ENCODE peak calls at places on chromosome 14, in seven cellular contexts. One of them, this sample, is unnamed.

GRCh38 chr14:55430024-55430690 is 10.3 kb downstream of the TBPL2 start:
- DNase-seq in neuronal stem cell: no peak
- DNase-seq in stomach: no peak
- DNase-seq in breast epithelium: no peak
- DNase-seq in pancreas: no peak
- DNase-seq in Caco-2: peak; percentile 49
- DNase-seq in ascending aorta: peak; percentile 68
- DNase-seq in this sample: peak; percentile 36

GRCh38 chr14:57732886-57733285 is 133.0 kb downstream of the SLC35F4 start:
- DNase-seq in neuronal stem cell: no peak
- DNase-seq in stomach: peak; percentile 31
- DNase-seq in breast epithelium: no peak
- DNase-seq in pancreas: no peak
- DNase-seq in Caco-2: no peak
- DNase-seq in ascending aorta: no peak
- DNase-seq in this sample: no peak

GRCh38 chr14:105168496-105168978 is at the start of gene JAG2:
- DNase-seq in neuronal stem cell: peak; percentile 27
- DNase-seq in stomach: peak; percentile 67
- DNase-seq in breast epithelium: no peak
- DNase-seq in pancreas: peak; percentile 74
- DNase-seq in Caco-2: peak; percentile 70
- DNase-seq in ascending aorta: no peak
- DNase-seq in this sample: peak; percentile 79

GRCh38 chr14:75905505-75905904 is 76.3 kb downstream of the TGFB3 start:
- DNase-seq in neuronal stem cell: no peak
- DNase-seq in stomach: peak; percentile 58
- DNase-seq in breast epithelium: peak; percentile 41
- DNase-seq in pancreas: no peak
- DNase-seq in Caco-2: no peak
- DNase-seq in ascending aorta: peak; percentile 70
- DNase-seq in this sample: no peak

GRCh38 chr14:104395276-104395675 is 184.3 kb upstream of the C14orf180 start:
- DNase-seq in neuronal stem cell: no peak
- DNase-seq in stomach: peak; percentile 21
- DNase-seq in breast epithelium: no peak
- DNase-seq in pancreas: no peak
- DNase-seq in Caco-2: no peak
- DNase-seq in ascending aorta: no peak
- DNase-seq in this sample: no peak

GRCh38 chr14:88895116-88895515 is 70.7 kb downstream of the TTC8 start:
- DNase-seq in neuronal stem cell: no peak
- DNase-seq in stomach: no peak
- DNase-seq in breast epithelium: peak; percentile 31
- DNase-seq in pancreas: no peak
- DNase-seq in Caco-2: no peak
- DNase-seq in ascending aorta: no peak
- DNase-seq in this sample: peak; percentile 48

GRCh38 chr14:56331815-56332214 is 213.6 kb downstream of the PELI2 start:
- DNase-seq in neuronal stem cell: no peak
- DNase-seq in stomach: no peak
- DNase-seq in breast epithelium: no peak
- DNase-seq in pancreas: no peak
- DNase-seq in Caco-2: no peak
- DNase-seq in ascending aorta: no peak
- DNase-seq in this sample: no peak

GRCh38 chr14:83534995-83535394 is 1994.9 kb upstream of the FLRT2 start:
- DNase-seq in neuronal stem cell: no peak
- DNase-seq in stomach: no peak
- DNase-seq in breast epithelium: no peak
- DNase-seq in pancreas: no peak
- DNase-seq in Caco-2: no peak
- DNase-seq in ascending aorta: no peak
- DNase-seq in this sample: no peak

GRCh38 chr14:24013654-24014514 is 25.2 kb downstream of the DHRS4L2 start:
- DNase-seq in neuronal stem cell: peak; percentile 67
- DNase-seq in stomach: peak; percentile 44
- DNase-seq in breast epithelium: no peak
- DNase-seq in pancreas: no peak
- DNase-seq in Caco-2: peak; percentile 52
- DNase-seq in ascending aorta: no peak
- DNase-seq in this sample: no peak

GRCh38 chr14:50260511-50260910 is 29.1 kb upstream of the SOS2 start:
- DNase-seq in neuronal stem cell: no peak
- DNase-seq in stomach: no peak
- DNase-seq in breast epithelium: no peak
- DNase-seq in pancreas: no peak
- DNase-seq in Caco-2: no peak
- DNase-seq in ascending aorta: no peak
- DNase-seq in this sample: no peak

GRCh38 chr14:23399591-23399990 is 8.5 kb downstream of the MYH6 start:
- DNase-seq in neuronal stem cell: no peak
- DNase-seq in stomach: no peak
- DNase-seq in breast epithelium: no peak
- DNase-seq in pancreas: no peak
- DNase-seq in Caco-2: no peak
- DNase-seq in ascending aorta: no peak
- DNase-seq in this sample: no peak

GRCh38 chr14:32609388-32609787 is 280.3 kb downstream of the AKAP6 start:
- DNase-seq in neuronal stem cell: no peak
- DNase-seq in stomach: no peak
- DNase-seq in breast epithelium: no peak
- DNase-seq in pancreas: no peak
- DNase-seq in Caco-2: no peak
- DNase-seq in ascending aorta: no peak
- DNase-seq in this sample: no peak

GRCh38 chr14:89288114-89288513 is 128.9 kb downstream of the FOXN3 start:
- DNase-seq in neuronal stem cell: no peak
- DNase-seq in stomach: no peak
- DNase-seq in breast epithelium: no peak
- DNase-seq in pancreas: no peak
- DNase-seq in Caco-2: no peak
- DNase-seq in ascending aorta: peak; percentile 54
- DNase-seq in this sample: peak; percentile 52

GRCh38 chr14:88179725-88180124 is 143.3 kb downstream of the KCNK10 start:
- DNase-seq in neuronal stem cell: no peak
- DNase-seq in stomach: no peak
- DNase-seq in breast epithelium: no peak
- DNase-seq in pancreas: no peak
- DNase-seq in Caco-2: no peak
- DNase-seq in ascending aorta: no peak
- DNase-seq in this sample: no peak

GRCh38 chr14:89598548-89599186 is 181.6 kb upstream of the FOXN3 start:
- DNase-seq in neuronal stem cell: no peak
- DNase-seq in stomach: no peak
- DNase-seq in breast epithelium: no peak
- DNase-seq in pancreas: no peak
- DNase-seq in Caco-2: no peak
- DNase-seq in ascending aorta: no peak
- DNase-seq in this sample: peak; percentile 19

GRCh38 chr14:58465425-58465824 is 37.9 kb downstream of the KIAA0586 start:
- DNase-seq in neuronal stem cell: no peak
- DNase-seq in stomach: no peak
- DNase-seq in breast epithelium: no peak
- DNase-seq in pancreas: no peak
- DNase-seq in Caco-2: no peak
- DNase-seq in ascending aorta: no peak
- DNase-seq in this sample: no peak

GRCh38 chr14:89654998-89655397 is 238.0 kb upstream of the FOXN3 start:
- DNase-seq in neuronal stem cell: no peak
- DNase-seq in stomach: no peak
- DNase-seq in breast epithelium: no peak
- DNase-seq in pancreas: no peak
- DNase-seq in Caco-2: no peak
- DNase-seq in ascending aorta: no peak
- DNase-seq in this sample: no peak

GRCh38 chr14:67428501-67429031 is 16.6 kb upstream of the PLEK2 start:
- DNase-seq in neuronal stem cell: no peak
- DNase-seq in stomach: peak; percentile 54
- DNase-seq in breast epithelium: no peak
- DNase-seq in pancreas: no peak
- DNase-seq in Caco-2: peak; percentile 81
- DNase-seq in ascending aorta: no peak
- DNase-seq in this sample: no peak

GRCh38 chr14:96273629-96274028 is 17.6 kb downstream of the BDKRB1 start:
- DNase-seq in neuronal stem cell: no peak
- DNase-seq in stomach: no peak
- DNase-seq in breast epithelium: no peak
- DNase-seq in pancreas: no peak
- DNase-seq in Caco-2: no peak
- DNase-seq in ascending aorta: no peak
- DNase-seq in this sample: no peak

GRCh38 chr14:20801726-20802125 is 918 bp downstream of the RNASE1 start:
- DNase-seq in neuronal stem cell: no peak
- DNase-seq in stomach: peak; percentile 66
- DNase-seq in breast epithelium: peak; percentile 31
- DNase-seq in pancreas: peak; percentile 63
- DNase-seq in Caco-2: no peak
- DNase-seq in ascending aorta: no peak
- DNase-seq in this sample: no peak

GRCh38 chr14:59343585-59343984 is 121.6 kb downstream of the GPR135 start:
- DNase-seq in neuronal stem cell: no peak
- DNase-seq in stomach: no peak
- DNase-seq in breast epithelium: peak; percentile 37
- DNase-seq in pancreas: peak; percentile 24
- DNase-seq in Caco-2: no peak
- DNase-seq in ascending aorta: no peak
- DNase-seq in this sample: no peak

GRCh38 chr14:70881549-70882174 is 25.6 kb upstream of the PCNX1 start:
- DNase-seq in neuronal stem cell: no peak
- DNase-seq in stomach: no peak
- DNase-seq in breast epithelium: no peak
- DNase-seq in pancreas: no peak
- DNase-seq in Caco-2: no peak
- DNase-seq in ascending aorta: no peak
- DNase-seq in this sample: no peak

GRCh38 chr14:55356913-55357312 is 54.7 kb downstream of the ATG14 start:
- DNase-seq in neuronal stem cell: no peak
- DNase-seq in stomach: no peak
- DNase-seq in breast epithelium: no peak
- DNase-seq in pancreas: no peak
- DNase-seq in Caco-2: no peak
- DNase-seq in ascending aorta: no peak
- DNase-seq in this sample: no peak

GRCh38 chr14:54564071-54564798 is 2.7 kb upstream of the SAMD4A start:
- DNase-seq in neuronal stem cell: peak; percentile 29
- DNase-seq in stomach: no peak
- DNase-seq in breast epithelium: no peak
- DNase-seq in pancreas: no peak
- DNase-seq in Caco-2: no peak
- DNase-seq in ascending aorta: no peak
- DNase-seq in this sample: peak; percentile 65

GRCh38 chr14:90061849-90062794 is at the start of gene KCNK13:
- DNase-seq in neuronal stem cell: peak; percentile 39
- DNase-seq in stomach: no peak
- DNase-seq in breast epithelium: no peak
- DNase-seq in pancreas: peak; percentile 23
- DNase-seq in Caco-2: no peak
- DNase-seq in ascending aorta: no peak
- DNase-seq in this sample: no peak

GRCh38 chr14:63901434-63902085 is 48.8 kb downstream of the SYNE2 start:
- DNase-seq in neuronal stem cell: no peak
- DNase-seq in stomach: no peak
- DNase-seq in breast epithelium: no peak
- DNase-seq in pancreas: no peak
- DNase-seq in Caco-2: no peak
- DNase-seq in ascending aorta: no peak
- DNase-seq in this sample: no peak

GRCh38 chr14:38103542-38104225 is 104.0 kb upstream of the SSTR1 start:
- DNase-seq in neuronal stem cell: no peak
- DNase-seq in stomach: no peak
- DNase-seq in breast epithelium: no peak
- DNase-seq in pancreas: no peak
- DNase-seq in Caco-2: no peak
- DNase-seq in ascending aorta: no peak
- DNase-seq in this sample: no peak
- H3K4me3 ChIP-seq in neuronal stem cell: no peak overlapping the region
- H3K4me3 ChIP-seq in stomach: no peak overlapping the region
- H3K4me3 ChIP-seq in breast epithelium: no peak overlapping the region
- H3K4me3 ChIP-seq in pancreas: no peak overlapping the region
- H3K4me3 ChIP-seq in Caco-2: no peak overlapping the region
- H3K4me3 ChIP-seq in ascending aorta: no peak overlapping the region
- H3K4me3 ChIP-seq in this sample: no peak overlapping the region

GRCh38 chr14:77315115-77315944 is 5.4 kb downstream of the POMT2 start:
- DNase-seq in neuronal stem cell: no peak
- DNase-seq in stomach: no peak
- DNase-seq in breast epithelium: no peak
- DNase-seq in pancreas: no peak
- DNase-seq in Caco-2: no peak
- DNase-seq in ascending aorta: no peak
- DNase-seq in this sample: no peak
- H3K4me3 ChIP-seq in neuronal stem cell: no peak overlapping the region
- H3K4me3 ChIP-seq in stomach: no peak overlapping the region
- H3K4me3 ChIP-seq in breast epithelium: no peak overlapping the region
- H3K4me3 ChIP-seq in pancreas: no peak overlapping the region
- H3K4me3 ChIP-seq in Caco-2: no peak overlapping the region
- H3K4me3 ChIP-seq in ascending aorta: no peak overlapping the region
- H3K4me3 ChIP-seq in this sample: no peak overlapping the region

GRCh38 chr14:91246051-91246852 is 1.7 kb upstream of the GPR68 start:
- DNase-seq in neuronal stem cell: no peak
- DNase-seq in stomach: no peak
- DNase-seq in breast epithelium: no peak
- DNase-seq in pancreas: no peak
- DNase-seq in Caco-2: no peak
- DNase-seq in ascending aorta: no peak
- DNase-seq in this sample: no peak

GRCh38 chr14:91243098-91243483 is 1.4 kb downstream of the GPR68 start:
- DNase-seq in neuronal stem cell: no peak
- DNase-seq in stomach: no peak
- DNase-seq in breast epithelium: no peak
- DNase-seq in pancreas: no peak
- DNase-seq in Caco-2: no peak
- DNase-seq in ascending aorta: no peak
- DNase-seq in this sample: no peak

GRCh38 chr14:91245029-91245428 is 525 bp upstream of the GPR68 start:
- DNase-seq in neuronal stem cell: no peak
- DNase-seq in stomach: no peak
- DNase-seq in breast epithelium: no peak
- DNase-seq in pancreas: no peak
- DNase-seq in Caco-2: no peak
- DNase-seq in ascending aorta: no peak
- DNase-seq in this sample: no peak

GRCh38 chr14:91242635-91243034 is 1.9 kb downstream of the GPR68 start:
- DNase-seq in neuronal stem cell: no peak
- DNase-seq in stomach: no peak
- DNase-seq in breast epithelium: no peak
- DNase-seq in pancreas: no peak
- DNase-seq in Caco-2: no peak
- DNase-seq in ascending aorta: no peak
- DNase-seq in this sample: no peak

GRCh38 chr14:91244501-91244901 is at the start of gene GPR68:
- DNase-seq in neuronal stem cell: no peak
- DNase-seq in stomach: peak; percentile 57
- DNase-seq in breast epithelium: no peak
- DNase-seq in pancreas: no peak
- DNase-seq in Caco-2: no peak
- DNase-seq in ascending aorta: no peak
- DNase-seq in this sample: no peak
- H3K4me3 ChIP-seq in neuronal stem cell: no peak within 1 kb of the TSS
- H3K4me3 ChIP-seq in stomach: peak within 1 kb of the TSS; percentile 16
- H3K4me3 ChIP-seq in breast epithelium: peak within 1 kb of the TSS; percentile 22
- H3K4me3 ChIP-seq in pancreas: no peak within 1 kb of the TSS
- H3K4me3 ChIP-seq in Caco-2: no peak within 1 kb of the TSS
- H3K4me3 ChIP-seq in ascending aorta: no peak within 1 kb of the TSS
- H3K4me3 ChIP-seq in this sample: no peak within 1 kb of the TSS

GRCh38 chr14:74609721-74610120 is 2.3 kb downstream of the LTBP2 start:
- DNase-seq in neuronal stem cell: no peak
- DNase-seq in stomach: no peak
- DNase-seq in breast epithelium: no peak
- DNase-seq in pancreas: no peak
- DNase-seq in Caco-2: no peak
- DNase-seq in ascending aorta: no peak
- DNase-seq in this sample: no peak
- H3K4me3 ChIP-seq in neuronal stem cell: no peak overlapping the region
- H3K4me3 ChIP-seq in stomach: peak overlapping the region; percentile 69
- H3K4me3 ChIP-seq in breast epithelium: peak overlapping the region; percentile 83
- H3K4me3 ChIP-seq in pancreas: no peak overlapping the region
- H3K4me3 ChIP-seq in Caco-2: no peak overlapping the region
- H3K4me3 ChIP-seq in ascending aorta: peak overlapping the region; percentile 53
- H3K4me3 ChIP-seq in this sample: no peak overlapping the region

This sample was measured in SJSA1.